ENCODE peak calls at places on chromosomes 13 and 19, in eight cellular contexts. E, R, M, X, A, J, D and H are unnamed samples.
A peak's percentile ranks its signal among the peaks of the same experiment; 100 is the strongest.

GRCh38 chr13:51315658-51316057 is 23.8 kb upstream of the SERPINE3 start:
- DNase-seq in E (no peak), R (no peak), M (no peak), X (no peak), A (no peak), J (no peak), D (no peak), H (no peak)

GRCh38 chr19:2820112-2820702 is 539 bp downstream of the ZNF554 start:
- DNase-seq in E (no peak), R (no peak), M (no peak), X (no peak), A (peak; percentile 8), J (no peak), D (no peak), H (peak; percentile 24)

GRCh38 chr19:46478356-46478986 is 7.1 kb upstream of the PNMA8A start:
- DNase-seq in E (peak; percentile 61), R (no peak), M (peak; percentile 54), X (no peak), A (no peak), J (no peak), D (peak; percentile 54), H (peak; percentile 49)

GRCh38 chr13:24911135-24911524 is 147.2 kb downstream of the RNF17 start:
- DNase-seq in E (peak; percentile 64), R (no peak), M (no peak), X (no peak), A (no peak), J (no peak), D (no peak), H (peak; percentile 83)

GRCh38 chr19:40780582-40780981 is 2.5 kb downstream of the RAB4B start:
- DNase-seq in E (no peak), R (no peak), M (no peak), X (no peak), A (no peak), J (no peak), D (no peak), H (no peak)

GRCh38 chr13:94007072-94007471 is 472.4 kb downstream of the DCT start:
- DNase-seq in E (no peak), R (no peak), M (no peak), X (no peak), A (no peak), J (no peak), D (no peak), H (no peak)

GRCh38 chr13:32413284-32413683 is 14.6 kb downstream of the N4BP2L1 start:
- DNase-seq in E (no peak), R (no peak), M (no peak), X (no peak), A (no peak), J (no peak), D (no peak), H (no peak)

GRCh38 chr13:40664100-40665060 is 2.1 kb downstream of the FOXO1 start:
- DNase-seq in E (peak; percentile 46), R (no peak), M (peak; percentile 57), X (peak; percentile 43), A (peak; percentile 64), J (no peak), D (peak; percentile 59), H (peak; percentile 64)

GRCh38 chr19:49383598-49383997 is 4.5 kb upstream of the KASH5 start:
- DNase-seq in E (no peak), R (no peak), M (no peak), X (no peak), A (no peak), J (no peak), D (no peak), H (no peak)

GRCh38 chr19:524062-524674 is 7.4 kb upstream of the CDC34 start:
- DNase-seq in E (no peak), R (no peak), M (no peak), X (peak; percentile 80), A (no peak), J (no peak), D (no peak), H (peak; percentile 59)

GRCh38 chr19:5877869-5878268 is 7.5 kb upstream of the FUT5 start:
- DNase-seq in E (no peak), R (no peak), M (no peak), X (peak; percentile 62), A (no peak), J (no peak), D (no peak), H (no peak)

GRCh38 chr13:79126706-79127105 is 279.3 kb downstream of the RBM26 start:
- DNase-seq in E (no peak), R (no peak), M (no peak), X (no peak), A (no peak), J (no peak), D (no peak), H (peak; percentile 8)

GRCh38 chr19:41535029-41535622 is 40.8 kb upstream of the CEACAM21 start:
- DNase-seq in E (no peak), R (no peak), M (no peak), X (no peak), A (peak; percentile 11), J (peak; percentile 84), D (no peak), H (no peak)

GRCh38 chr13:40440990-40441820 is 225.2 kb downstream of the FOXO1 start:
- DNase-seq in E (peak; percentile 6), R (no peak), M (no peak), X (no peak), A (peak; percentile 93), J (no peak), D (no peak), H (no peak)

GRCh38 chr13:98133949-98134348 is 8.9 kb upstream of the FARP1 start:
- DNase-seq in E (peak; percentile 7), R (no peak), M (no peak), X (no peak), A (no peak), J (peak; percentile 54), D (no peak), H (peak; percentile 41)

GRCh38 chr13:66341038-66341437 is 889.1 kb downstream of the PCDH9 start:
- DNase-seq in E (no peak), R (no peak), M (no peak), X (no peak), A (no peak), J (no peak), D (no peak), H (no peak)

GRCh38 chr19:50510121-50510670 is 795 bp downstream of the JOSD2 start:
- DNase-seq in E (no peak), R (no peak), M (no peak), X (no peak), A (no peak), J (no peak), D (no peak), H (no peak)

GRCh38 chr19:16168465-16169081 is 4.8 kb downstream of the CIB3 start:
- DNase-seq in E (no peak), R (no peak), M (peak; percentile 36), X (no peak), A (no peak), J (no peak), D (no peak), H (peak; percentile 92)

GRCh38 chr13:111480976-111481375 is 160.5 kb downstream of the TEX29 start:
- DNase-seq in E (no peak), R (no peak), M (no peak), X (no peak), A (no peak), J (no peak), D (no peak), H (no peak)

GRCh38 chr13:40586886-40587285 is 79.6 kb downstream of the FOXO1 start:
- DNase-seq in E (no peak), R (no peak), M (no peak), X (no peak), A (peak; percentile 45), J (no peak), D (no peak), H (no peak)

DNA sequence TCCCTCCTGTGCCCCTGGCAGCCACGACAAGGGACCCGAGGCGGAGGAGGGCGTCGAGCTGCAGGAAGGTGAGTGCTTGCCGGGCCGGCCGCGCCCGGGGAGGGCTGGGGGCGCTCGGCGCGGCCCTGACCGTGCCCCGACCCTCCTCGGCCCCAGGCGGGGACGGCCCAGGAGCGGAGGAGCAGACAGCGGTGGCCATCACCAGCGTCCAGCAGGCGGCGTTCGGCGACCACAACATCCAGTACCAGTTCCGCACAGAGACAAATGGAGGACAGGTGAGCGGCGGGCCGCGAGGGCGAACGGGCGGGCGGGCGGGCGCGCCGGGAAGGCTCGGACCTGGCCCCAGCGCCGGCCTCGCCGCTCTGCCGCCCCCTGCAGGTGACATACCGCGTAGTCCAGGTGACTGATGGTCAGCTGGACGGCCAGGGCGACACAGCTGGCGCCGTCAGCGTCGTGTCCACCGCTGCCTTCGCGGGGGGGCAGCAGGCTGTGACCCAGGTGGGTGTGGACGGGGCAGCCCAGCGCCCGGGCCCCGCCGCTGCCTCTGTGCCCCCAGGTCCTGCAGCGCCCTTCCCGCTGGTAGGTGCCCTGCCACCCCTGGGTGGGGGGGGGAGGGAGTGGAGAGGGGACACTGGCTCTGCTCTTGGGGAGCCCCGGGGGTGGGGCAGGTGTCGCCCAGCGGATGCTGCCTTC is 809 bp downstream of the USF2 start:
- DNase-seq in E (peak; percentile 97), R (peak; percentile 75), M (peak; percentile 81), X (peak; percentile 82), A (peak; percentile 71), J (peak; percentile 51), D (peak; percentile 97), H (peak; percentile 81)
- H3K4me3 ChIP-seq in E (peak overlapping the region; percentile 81), R (peak overlapping the region; percentile 42), M (peak overlapping the region; percentile 56), X (peak overlapping the region; percentile 58), A (peak overlapping the region; percentile 53), J (peak overlapping the region; percentile 71), D (peak overlapping the region; percentile 59), H (no peak overlapping the region)

GRCh38 chr13:30618186-30618937 is 642 bp downstream of the USPL1 start:
- DNase-seq in E (no peak), R (no peak), M (peak; percentile 6), X (peak; percentile 4), A (peak; percentile 48), J (no peak), D (no peak), H (peak; percentile 45)
- TF ChIP-seq MAX in E (no peak), R (no peak), M (no peak), X (no peak), A (no peak), J (no peak), D (no peak), H (peak; percentile 77)

DNA sequence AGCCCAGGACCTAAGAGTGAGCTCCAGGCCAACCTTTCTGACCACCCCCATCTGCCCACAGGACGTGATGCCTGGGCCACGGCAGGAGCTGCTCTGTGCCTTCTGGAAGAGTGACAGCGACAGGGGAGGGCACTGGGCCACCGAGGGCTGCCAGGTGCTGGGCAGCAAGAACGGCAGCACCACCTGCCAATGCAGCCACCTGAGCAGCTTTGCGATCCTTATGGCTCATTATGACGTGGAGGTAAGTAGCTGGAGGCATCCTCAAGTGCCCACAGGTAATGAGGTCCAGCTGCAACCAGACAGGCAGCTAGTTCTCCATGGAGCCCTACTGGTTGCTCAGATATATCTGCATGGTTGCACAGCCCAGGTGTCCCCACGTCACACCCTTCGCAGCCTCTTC is 14.8 kb downstream of the DDX39A start:
- DNase-seq in E (no peak), R (no peak), M (no peak), X (no peak), A (no peak), J (no peak), D (no peak), H (no peak)
- TF ChIP-seq POLR2A in E (no peak), R (no peak), M (peak; percentile 30), X (no peak), A (no peak), J (no peak), D (no peak), H (no peak)

DNA sequence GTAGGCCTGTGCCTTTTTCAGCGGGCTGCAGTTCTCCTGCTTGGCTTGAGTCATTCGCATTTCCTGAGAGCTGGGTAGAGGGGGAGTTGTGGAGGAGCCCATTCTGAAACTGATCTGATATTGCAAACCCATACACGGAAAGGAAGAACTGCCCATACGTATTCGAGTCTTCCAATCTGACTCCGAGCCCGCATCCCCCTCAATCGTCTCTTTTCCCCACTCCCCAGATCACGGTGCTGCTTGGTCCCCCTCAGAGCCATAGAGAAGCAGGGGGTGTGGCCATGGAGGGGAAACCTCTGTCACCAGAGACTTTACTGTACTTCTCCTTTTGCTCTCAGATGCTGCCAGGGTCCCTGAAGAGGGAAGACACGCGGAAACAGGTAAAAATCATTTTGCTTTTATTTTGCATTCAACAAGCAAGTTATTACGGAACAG is at the start of gene CD22:
- DNase-seq in E (no peak), R (no peak), M (no peak), X (no peak), A (no peak), J (peak; percentile 62), D (no peak), H (peak; percentile 44)
- H3K4me3 ChIP-seq in E (no peak within 1 kb of the TSS), R (no peak within 1 kb of the TSS), M (no peak within 1 kb of the TSS), X (no peak within 1 kb of the TSS), A (no peak within 1 kb of the TSS), J (peak within 1 kb of the TSS; percentile 92), D (no peak within 1 kb of the TSS), H (no peak within 1 kb of the TSS)